ENCODE peak calls at places on chromosome X, in six cellular contexts. Q, C, X, F, O and P are unnamed samples.

GRCh38 chrX:15349046-15349445 is 13.7 kb upstream of the PIGA start:
- DNase-seq in Q (peak; percentile 54), F (peak; percentile 38), O (peak; percentile 47), C (no peak), X (no peak), P (no peak)

GRCh38 chrX:153884136-153885076 is 1.6 kb downstream of the L1CAM start:
- DNase-seq in O (no peak), X (no peak), Q (no peak), C (no peak), F (no peak), P (no peak)

GRCh38 chrX:44106864-44107263 is 133.7 kb upstream of the NDP start:
- DNase-seq in F (no peak), Q (no peak), X (no peak), C (no peak), O (no peak), P (no peak)

GRCh38 chrX:12814434-12814833 is 23.2 kb downstream of the PRPS2 start:
- DNase-seq in X (no peak), C (no peak), F (peak; percentile 27), Q (peak; percentile 54), O (peak; percentile 59), P (no peak)

GRCh38 chrX:80879143-80879542 is 69.5 kb upstream of the BRWD3 start:
- DNase-seq in O (no peak), Q (no peak), F (no peak), C (no peak), X (no peak), P (no peak)

GRCh38 chrX:12973561-12974216 is 1.2 kb upstream of the TMSB4X start:
- DNase-seq in O (no peak), X (no peak), F (no peak), Q (no peak), C (peak; percentile 19), P (peak; percentile 42)

GRCh38 chrX:151921866-151922265 is 9.2 kb downstream of the MAGEA4 start:
- DNase-seq in Q (no peak), F (no peak), O (no peak), C (no peak), X (no peak), P (no peak)

GRCh38 chrX:118167361-118167760 is 50.8 kb upstream of the KLHL13 start:
- DNase-seq in O (no peak), C (no peak), Q (no peak), F (no peak), X (no peak), P (no peak)

GRCh38 chrX:66731398-66731797 is 92.5 kb upstream of the EDA2R start:
- DNase-seq in C (no peak), O (no peak), F (peak; percentile 20), X (no peak), Q (peak; percentile 4), P (no peak)

GRCh38 chrX:56813318-56813837 is 84.3 kb downstream of the NBDY start:
- DNase-seq in X (no peak), Q (no peak), F (peak; percentile 56), O (no peak), C (no peak), P (no peak)

GRCh38 chrX:79366888-79367749 is at the start of gene ITM2A:
- DNase-seq in Q (peak; percentile 38), F (no peak), O (no peak), X (no peak), C (peak; percentile 32), P (peak; percentile 78)